ENCODE peak calls at places on chromosomes 3 and 15, in four cellular contexts. R is endothelial cell; C is stimulated activated CD4-positive, alpha-beta T cell treated with anti-CD3 and anti-CD28 coated beads, Interleukin-15, amount 100 ng/mL, for 1 hour; S is amygdala. V is an unnamed sample.
A peak's percentile ranks its signal among the peaks of the same experiment; 100 is the strongest.

GRCh38 chr3:7978104-7978457 is 523.5 kb upstream of the LMCD1 start:
- DNase-seq in R (no peak), C (no peak), S (peak; percentile 25), V (no peak)

GRCh38 chr3:122258757-122259371 is 66.2 kb upstream of the CSTA start:
- DNase-seq in R (peak; percentile 75), C (peak; percentile 15), S (no peak), V (peak; percentile 82)

GRCh38 chr3:173938159-173938558 is 540.6 kb downstream of the NLGN1 start:
- DNase-seq in R (no peak), C (no peak), S (no peak), V (no peak)

GRCh38 chr3:21694506-21694905 is 56.5 kb downstream of the ZNF385D start:
- DNase-seq in R (no peak), C (no peak), S (no peak), V (no peak)

GRCh38 chr3:152785051-152785450 is 49.9 kb upstream of the P2RY1 start:
- DNase-seq in R (no peak), C (no peak), S (no peak), V (no peak)

GRCh38 chr3:14125193-14126016 is 553 bp downstream of the TMEM43 start:
- DNase-seq in R (peak; percentile 58), C (peak; percentile 42), S (no peak), V (peak; percentile 36)

GRCh38 chr15:80199366-80199765 is 46.6 kb downstream of the FAH start:
- DNase-seq in R (no peak), C (no peak), S (no peak), V (no peak)

GRCh38 chr3:197599089-197599765 is 43.5 kb upstream of the BDH1 start:
- DNase-seq in R (peak; percentile 79), C (peak; percentile 46), S (no peak), V (peak; percentile 91)

V was measured in glutamatergic neuron.